ENCODE peak calls at places on chromosomes 11 and 22, in ten cellular contexts. M is iris pigment epithelial cell; A is BJ; D is neural crest cell; F is activated CD4-positive, alpha-beta T cell treated with anti-CD3 and anti-CD28 coated beads, Interleukin-2, amount 50 U/mL, for 4 hours; Y is frontal cortex; L is CD8-positive, alpha-beta memory T cell; P is kidney tubule cell; E is stimulated activated CD8-positive, alpha-beta memory T cell treated with anti-CD3 and anti-CD28 coated beads, Interleukin-12 subunit alpha, Interleukin-12 subunit beta, amount 100 ng/mL, for 1 hour; X is bronchial epithelial cell. W is an unnamed sample.

GRCh38 chr11:456533-456932 is 6.5 kb downstream of the PTDSS2 start:
- DNase-seq in L (peak), E (no peak), A (no peak), Y (no peak), M (no peak), P (no peak), D (no peak), F (no peak), X (no peak), W (no peak)

GRCh38 chr11:115279831-115280761 is 224.1 kb downstream of the CADM1 start:
- DNase-seq in D (no peak), X (no peak), P (no peak), Y (no peak), A (no peak), M (peak), F (no peak), E (no peak), L (no peak), W (peak)

GRCh38 chr11:9847636-9848035 is 183.8 kb downstream of the SWAP70 start:
- DNase-seq in E (no peak), L (no peak), F (no peak), Y (no peak), M (peak), X (no peak), D (no peak), P (no peak), A (no peak), W (no peak)

GRCh38 chr22:41682033-41682807 is 6.4 kb downstream of the SNU13 start:
- DNase-seq in Y (peak), E (peak), M (peak), X (peak), F (peak), D (peak), P (peak), L (peak), A (no peak), W (peak)

GRCh38 chr22:39129081-39129480 is 23.4 kb downstream of the CBX7 start:
- DNase-seq in A (no peak), P (no peak), Y (no peak), M (no peak), D (no peak), E (no peak), X (no peak), L (no peak), F (no peak), W (no peak)

GRCh38 chr11:96272542-96273306 is 70.3 kb downstream of the MAML2 start:
- DNase-seq in M (peak), A (no peak), X (peak), F (no peak), P (peak), L (no peak), D (no peak), E (no peak), Y (no peak), W (no peak)

GRCh38 chr11:64256300-64256699 is 5.0 kb downstream of the PLCB3 start:
- DNase-seq in L (no peak), P (no peak), Y (no peak), E (no peak), A (no peak), D (no peak), X (no peak), F (no peak), M (no peak), W (no peak)

GRCh38 chr11:123203471-123203870 is 8.4 kb upstream of the CLMP start:
- DNase-seq in F (no peak), P (no peak), X (no peak), A (no peak), M (no peak), D (no peak), E (no peak), Y (no peak), L (no peak), W (no peak)

GRCh38 chr11:103367650-103368049 is 258.4 kb downstream of the DYNC2H1 start:
- DNase-seq in X (no peak), D (no peak), L (no peak), E (no peak), Y (no peak), M (no peak), A (peak), P (no peak), F (no peak), W (no peak)

GRCh38 chr22:31143038-31143437 is 2.7 kb upstream of the PLA2G3 start:
- DNase-seq in X (no peak), A (no peak), Y (no peak), M (no peak), F (no peak), E (no peak), L (no peak), P (no peak), D (no peak), W (no peak)

GRCh38 chr11:67014343-67014742 is 8.6 kb upstream of the SYT12 start:
- DNase-seq in X (no peak), D (no peak), F (no peak), P (no peak), Y (no peak), M (no peak), L (no peak), E (no peak), A (no peak), W (no peak)

GRCh38 chr11:88979641-88980040 is 86.1 kb downstream of the GRM5 start:
- DNase-seq in E (no peak), P (peak), X (peak), L (no peak), M (peak), D (no peak), F (no peak), A (peak), Y (no peak), W (no peak)

GRCh38 chr11:30255637-30256036 is 24.8 kb downstream of the FSHB start:
- DNase-seq in Y (no peak), F (no peak), A (no peak), E (no peak), M (no peak), X (no peak), L (no peak), D (no peak), P (no peak), W (no peak)